ENCODE peak calls at places on chromosomes 6 and 20, in seven cellular contexts. V is endothelial cell of umbilical vein, Z is lower lobe of right lung, E is right lobe of liver, S is mucosa of descending colon, W is AG09309, G is HL-60. P is an unnamed sample.
A peak's percentile ranks its signal among the peaks of the same experiment; 100 is the strongest.

GRCh38 chr6:42644211-42644610 is 78.2 kb downstream of the PRPH2 start:
- DNase-seq in V (no peak), S (no peak), E (no peak), W (no peak), Z (no peak), G (no peak), P (no peak)

GRCh38 chr6:72416744-72417143 is 205.1 kb upstream of the KCNQ5 start:
- DNase-seq in E (no peak), Z (no peak), G (no peak), V (no peak), W (no peak), S (no peak), P (no peak)

GRCh38 chr6:40743690-40744446 is 156.7 kb upstream of the LRFN2 start:
- DNase-seq in E (no peak), W (no peak), S (no peak), V (no peak), Z (no peak), G (no peak), P (no peak)

GRCh38 chr6:26195924-26196845 is 109.0 kb downstream of the HFE start:
- DNase-seq in S (no peak), Z (no peak), G (peak; percentile 59), W (no peak), E (no peak), V (peak; percentile 28), P (no peak)

GRCh38 chr6:159056432-159056831 is 11.6 kb upstream of the TAGAP start:
- DNase-seq in E (no peak), W (no peak), Z (no peak), V (no peak), G (no peak), S (no peak), P (no peak)

GRCh38 chr6:112237644-112238043 is 16.7 kb downstream of the LAMA4 start:
- DNase-seq in G (no peak), V (peak; percentile 53), Z (no peak), E (peak; percentile 56), W (peak; percentile 96), S (no peak), P (no peak)

GRCh38 chr6:66740346-66740745 is 1033.3 kb upstream of the EYS start:
- DNase-seq in S (no peak), G (no peak), Z (no peak), V (no peak), E (no peak), W (no peak), P (no peak)

GRCh38 chr6:89667872-89668556 is 29.5 kb upstream of the LYRM2 start:
- DNase-seq in W (no peak), S (no peak), Z (no peak), E (no peak), G (no peak), V (peak; percentile 6), P (peak; percentile 77)

GRCh38 chr20:48294196-48294595 is 508.9 kb upstream of the SULF2 start:
- DNase-seq in G (no peak), E (no peak), S (no peak), Z (no peak), W (no peak), V (peak; percentile 59), P (peak; percentile 29)

GRCh38 chr6:32982084-32982701 is 13.8 kb downstream of the BRD2 start:
- DNase-seq in V (no peak), Z (no peak), G (no peak), W (no peak), E (no peak), S (no peak), P (no peak)

GRCh38 chr6:4225207-4225872 is 90.0 kb upstream of the ECI2 start:
- DNase-seq in Z (no peak), W (no peak), V (no peak), G (no peak), S (no peak), E (no peak), P (no peak)

GRCh38 chr20:24547967-24548366 is 78.5 kb downstream of the SYNDIG1 start:
- DNase-seq in W (no peak), Z (no peak), E (no peak), S (no peak), G (no peak), V (no peak), P (no peak)

GRCh38 chr6:135537782-135538301 is 40.3 kb upstream of the AHI1 start:
- DNase-seq in Z (no peak), V (peak; percentile 51), W (peak; percentile 49), S (no peak), G (no peak), E (no peak), P (peak; percentile 66)

GRCh38 chr6:139364302-139364981 is 10.0 kb downstream of the CITED2 start:
- DNase-seq in W (no peak), S (no peak), Z (no peak), V (peak; percentile 66), E (no peak), G (peak; percentile 34), P (no peak)

GRCh38 chr6:140671926-140672325 is 1297.5 kb upstream of the CITED2 start:
- DNase-seq in S (no peak), Z (no peak), G (peak; percentile 12), E (no peak), W (no peak), V (peak; percentile 17), P (no peak)

GRCh38 chr6:169169375-169169774 is 84.3 kb downstream of the THBS2 start:
- DNase-seq in V (no peak), Z (no peak), E (no peak), G (no peak), S (no peak), W (no peak), P (no peak)

GRCh38 chr6:109453594-109454482 is 1.7 kb downstream of the MICAL1 start:
- DNase-seq in S (no peak), W (no peak), V (no peak), E (no peak), Z (no peak), G (no peak), P (no peak)

GRCh38 chr6:27178001-27178730 is 69.3 kb upstream of the PRSS16 start:
- DNase-seq in W (no peak), G (peak; percentile 83), E (no peak), Z (no peak), S (peak; percentile 48), V (peak; percentile 88), P (peak; percentile 90)

GRCh38 chr6:45548657-45549515 is 171.2 kb upstream of the SUPT3H start:
- DNase-seq in V (no peak), Z (no peak), S (no peak), E (no peak), W (no peak), G (no peak), P (no peak)

GRCh38 chr6:40338306-40338705 is 248.9 kb downstream of the LRFN2 start:
- DNase-seq in V (no peak), Z (no peak), E (no peak), S (no peak), W (no peak), G (no peak), P (no peak)

GRCh38 chr6:19898141-19898740 is 61.1 kb downstream of the ID4 start:
- DNase-seq in V (no peak), S (no peak), W (no peak), E (no peak), G (no peak), Z (no peak), P (no peak)

GRCh38 chr6:132147530-132148011 is 196.4 kb upstream of the CCN2 start:
- DNase-seq in V (no peak), Z (no peak), W (peak; percentile 100), G (no peak), E (no peak), S (no peak), P (no peak)

GRCh38 chr6:44534291-44534690 is 146.8 kb downstream of the CDC5L start:
- DNase-seq in Z (no peak), S (no peak), G (no peak), V (no peak), W (no peak), E (no peak), P (no peak)

GRCh38 chr6:167300902-167301425 is 9.8 kb downstream of the UNC93A start:
- DNase-seq in G (no peak), Z (no peak), V (no peak), W (no peak), E (no peak), S (no peak), P (no peak)

GRCh38 chr6:155325700-155326516 is 11.6 kb upstream of the TFB1M start:
- DNase-seq in E (no peak), W (no peak), G (no peak), Z (no peak), V (no peak), S (no peak), P (no peak)

GRCh38 chr20:3767434-3768341 is at the start of gene ADISSP:
- DNase-seq in E (peak; percentile 100), G (peak; percentile 98), W (peak; percentile 89), S (peak; percentile 99), Z (peak; percentile 100), V (peak; percentile 98), P (peak; percentile 96)
- TF ChIP-seq CTCF in E (no peak), G (no peak), W (no peak), S (no peak), Z (no peak), V (no peak), P (peak; percentile 24)

DNA sequence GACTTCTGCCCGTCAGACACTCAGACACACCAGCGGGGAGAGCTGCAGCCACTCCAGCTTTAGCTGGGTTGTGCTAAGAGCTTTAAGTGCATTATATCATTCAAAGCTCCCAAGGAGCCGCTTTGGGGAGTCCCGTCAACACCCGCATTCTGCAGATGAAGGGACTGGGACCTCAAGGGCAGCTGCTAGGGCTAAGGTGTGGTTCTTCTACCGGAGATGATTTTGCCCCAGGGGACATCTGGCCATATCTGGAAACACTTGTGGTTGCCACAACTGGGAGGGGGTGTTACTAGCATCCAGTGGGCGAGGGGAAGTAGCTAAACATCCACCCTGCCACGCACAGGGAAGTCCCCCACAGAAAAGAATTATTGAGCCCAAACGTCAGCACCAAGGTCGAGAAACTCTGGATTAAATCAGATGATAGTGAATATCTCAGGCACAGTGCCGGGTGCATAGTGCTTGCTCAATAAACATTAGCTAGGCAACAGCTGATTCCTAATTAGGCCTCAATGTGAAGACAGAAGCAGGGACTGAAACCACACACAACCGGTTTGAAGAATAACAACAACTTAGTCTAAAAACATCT is 29.6 kb downstream of the PMEPA1 start:
- DNase-seq in G (no peak), W (no peak), V (no peak), Z (no peak), S (no peak), E (no peak), P (no peak)
- H3K4me3 ChIP-seq in G (no peak overlapping the region), W (no peak overlapping the region), V (no peak overlapping the region), Z (no peak overlapping the region), S (no peak overlapping the region), E (no peak overlapping the region), P (no peak overlapping the region)

GRCh38 chr6:125753218-125753936 is 3.9 kb downstream of the HEY2 start:
- DNase-seq in S (no peak), E (peak; percentile 52), V (peak; percentile 58), Z (no peak), W (no peak), G (no peak), P (no peak)
- TF ChIP-seq CTCF in S (no peak), E (peak; percentile 53), V (peak; percentile 13), Z (peak; percentile 51), W (peak; percentile 30), G (no peak), P (peak; percentile 46)

DNA sequence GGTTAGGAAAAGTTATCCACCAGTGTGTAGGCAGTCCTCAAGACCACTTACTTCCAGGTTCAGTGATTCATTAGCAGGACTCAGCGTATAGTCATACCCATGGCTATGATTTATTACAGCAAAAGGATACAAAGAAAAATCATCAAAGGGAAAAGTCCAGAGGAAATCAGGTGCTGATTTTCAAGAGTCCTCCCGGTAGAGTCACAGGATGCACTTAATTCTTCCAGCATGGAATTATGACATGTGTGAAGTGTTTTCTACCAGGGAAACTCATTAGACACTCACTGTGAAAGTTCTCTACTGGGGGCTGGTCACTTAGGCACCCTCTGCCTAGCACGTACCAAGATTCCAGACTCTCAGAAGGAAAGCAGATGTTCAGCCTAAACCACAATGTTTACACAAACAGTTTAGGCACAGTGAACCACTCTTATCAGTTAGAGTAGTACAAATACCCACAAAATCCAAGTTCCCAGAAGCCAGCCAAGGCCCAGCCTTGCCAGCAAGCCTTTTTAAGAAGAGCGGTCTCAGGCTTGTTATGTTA is 10.2 kb downstream of the WFDC3 start:
- DNase-seq in W (peak; percentile 77), Z (no peak), V (peak; percentile 54), G (no peak), S (no peak), E (no peak), P (no peak)
- H3K4me3 ChIP-seq in W (no peak overlapping the region), Z (no peak overlapping the region), V (no peak overlapping the region), G (no peak overlapping the region), S (no peak overlapping the region), E (no peak overlapping the region), P (no peak overlapping the region)

P was measured in retinal pigment epithelial cell.